ENCODE peak calls at places on chromosomes 16 and 17, in seven cellular contexts. H is MG63, V is HL-60, C is suprapubic skin, E is SK-N-SH, Q is thoracic aorta, F is GM12865. U is an unnamed sample.

GRCh38 chr17:3974980-3975379 is 10.7 kb upstream of the ATP2A3 start:
- DNase-seq in H (no peak), V (no peak), C (no peak), E (no peak), Q (no peak), F (no peak), U (no peak)

GRCh38 chr17:19752216-19753048 is 4.3 kb upstream of the ALDH3A1 start:
- DNase-seq in H (no peak), V (no peak), C (no peak), E (no peak), Q (no peak), F (no peak), U (no peak)

GRCh38 chr16:54447606-54448440 is 161.2 kb upstream of the IRX3 start:
- DNase-seq in H (peak; percentile 95), V (no peak), C (no peak), E (no peak), Q (no peak), F (no peak), U (no peak)

GRCh38 chr17:44565866-44566443 is 8.7 kb downstream of the FZD2 start:
- DNase-seq in H (no peak), V (no peak), C (no peak), E (no peak), Q (no peak), F (no peak), U (no peak)

GRCh38 chr17:76924345-76925332 is 56.4 kb downstream of the MGAT5B start:
- DNase-seq in H (peak; percentile 23), V (no peak), C (no peak), E (peak; percentile 69), Q (no peak), F (no peak), U (no peak)

GRCh38 chr17:72097144-72097543 is 23.7 kb upstream of the SOX9 start:
- DNase-seq in H (peak; percentile 38), V (no peak), C (peak; percentile 52), E (no peak), Q (no peak), F (no peak), U (no peak)

GRCh38 chr17:7929158-7930029 is at the start of gene KCNAB3:
- DNase-seq in H (no peak), V (no peak), C (no peak), E (peak; percentile 92), Q (no peak), F (peak; percentile 84), U (no peak)

GRCh38 chr17:75131278-75132017 is at the start of gene NT5C:
- DNase-seq in H (peak; percentile 91), V (peak; percentile 79), C (peak; percentile 91), E (peak; percentile 97), Q (peak; percentile 33), F (peak; percentile 94), U (no peak)

GRCh38 chr16:82761236-82761635 is 134.5 kb downstream of the CDH13 start:
- DNase-seq in H (peak; percentile 28), V (no peak), C (no peak), E (no peak), Q (peak; percentile 90), F (no peak), U (peak; percentile 63)

GRCh38 chr17:40462343-40463121 is 19.3 kb downstream of the IGFBP4 start:
- DNase-seq in H (no peak), V (no peak), C (no peak), E (peak; percentile 61), Q (no peak), F (no peak), U (no peak)

GRCh38 chr17:10652984-10653680 is 4.0 kb downstream of the MYH3 start:
- DNase-seq in H (no peak), V (peak; percentile 39), C (no peak), E (no peak), Q (no peak), F (no peak), U (no peak)

GRCh38 chr16:4935231-4935855 is 1.6 kb downstream of the PPL start:
- DNase-seq in H (peak; percentile 76), V (no peak), C (peak; percentile 97), E (no peak), Q (peak; percentile 68), F (no peak), U (peak; percentile 33)

GRCh38 chr16:66401610-66402009 is 25.5 kb upstream of the BEAN1 start:
- DNase-seq in H (no peak), V (no peak), C (peak; percentile 49), E (no peak), Q (no peak), F (no peak), U (no peak)

GRCh38 chr16:87808108-87808507 is 42.3 kb upstream of the KLHDC4 start:
- DNase-seq in H (no peak), V (no peak), C (no peak), E (no peak), Q (no peak), F (no peak), U (no peak)

GRCh38 chr16:87803385-87803784 is 37.6 kb upstream of the KLHDC4 start:
- DNase-seq in H (no peak), V (no peak), C (no peak), E (no peak), Q (no peak), F (no peak), U (no peak)

GRCh38 chr16:87806608-87807546 is 41.1 kb upstream of the KLHDC4 start:
- DNase-seq in H (peak; percentile 86), V (peak; percentile 75), C (no peak), E (peak; percentile 86), Q (peak; percentile 16), F (peak; percentile 61), U (peak; percentile 77)

GRCh38 chr16:87809150-87809902 is 43.5 kb upstream of the KLHDC4 start:
- DNase-seq in H (no peak), V (peak; percentile 15), C (no peak), E (no peak), Q (no peak), F (peak; percentile 92), U (no peak)

DNA sequence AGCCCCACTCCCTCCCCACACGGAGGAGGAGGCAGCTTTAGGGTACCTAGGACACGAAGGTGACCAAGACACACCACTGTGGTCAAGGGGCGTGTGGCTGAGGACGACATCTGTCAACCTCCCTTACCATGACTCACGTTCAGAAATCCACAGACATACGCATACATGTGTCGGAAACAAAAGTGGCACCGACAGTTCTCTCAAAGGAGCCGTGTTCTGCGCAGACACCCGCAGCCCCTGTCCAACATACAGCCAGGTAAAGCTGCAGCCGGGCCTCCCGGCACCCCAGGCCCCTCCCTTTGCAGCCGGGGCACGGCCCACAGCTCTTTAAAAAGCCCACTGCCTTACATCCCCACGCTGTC is 40.4 kb upstream of the KLHDC4 start:
- DNase-seq in H (no peak), V (no peak), C (no peak), E (no peak), Q (no peak), F (no peak), U (no peak)
- H3K4me3 ChIP-seq in H (peak overlapping the region; percentile 49), V (peak overlapping the region; percentile 15), C (peak overlapping the region; percentile 34), E (peak overlapping the region; percentile 10), Q (peak overlapping the region; percentile 70), F (no peak overlapping the region), U (peak overlapping the region; percentile 59)

GRCh38 chr17:15341966-15342365 is 569 bp upstream of the TEKT3 start:
- DNase-seq in H (no peak), V (no peak), C (no peak), E (no peak), Q (no peak), F (no peak), U (no peak)
- H3K4me3 ChIP-seq in H (no peak overlapping the region), V (no peak overlapping the region), C (peak overlapping the region; percentile 41), E (peak overlapping the region; percentile 63), Q (peak overlapping the region; percentile 69), F (no peak overlapping the region), U (peak overlapping the region; percentile 24)

DNA sequence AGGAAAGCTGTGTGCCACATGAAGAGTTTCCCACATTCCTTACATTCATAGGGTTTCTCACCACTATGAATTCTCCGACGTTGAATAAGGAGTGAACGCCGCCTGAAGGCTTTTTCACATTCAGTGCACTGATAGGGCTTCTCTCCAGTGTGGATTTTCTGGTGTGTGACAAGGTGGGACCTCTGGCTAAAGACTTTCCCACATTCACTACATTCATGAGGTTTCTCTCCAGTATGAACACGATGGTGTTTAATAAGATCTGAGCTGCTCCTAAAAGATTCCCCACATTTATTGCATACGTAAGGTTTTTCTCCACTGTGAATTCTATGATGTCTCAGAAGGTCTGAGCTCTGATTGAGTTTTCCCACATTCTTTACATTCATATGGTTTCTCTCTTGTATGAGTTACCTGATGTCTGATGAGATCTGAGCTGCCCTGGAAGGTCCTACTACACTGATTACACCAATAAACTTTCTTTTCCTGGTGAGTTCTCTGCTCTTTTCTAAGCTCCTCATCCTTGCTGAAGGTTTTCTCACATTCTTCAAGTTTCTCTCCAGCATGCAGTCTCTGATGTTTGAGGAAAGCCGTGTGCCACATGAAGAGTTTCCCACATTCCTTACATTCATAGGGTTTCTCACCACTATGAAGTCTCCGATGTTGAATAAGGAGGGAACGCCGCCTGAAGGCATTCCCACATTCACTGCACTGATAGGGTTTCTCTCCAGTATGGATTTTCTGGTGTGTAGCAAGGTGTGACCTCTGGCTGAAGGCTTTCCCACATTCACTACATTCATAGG is 10.0 kb downstream of the ZNF594 start:
- DNase-seq in H (no peak), V (no peak), C (no peak), E (no peak), Q (no peak), F (no peak), U (no peak)
- H3K4me3 ChIP-seq in H (no peak overlapping the region), V (no peak overlapping the region), C (no peak overlapping the region), E (peak overlapping the region; percentile 10), Q (peak overlapping the region; percentile 10), F (no peak overlapping the region), U (peak overlapping the region; percentile 5)

DNA sequence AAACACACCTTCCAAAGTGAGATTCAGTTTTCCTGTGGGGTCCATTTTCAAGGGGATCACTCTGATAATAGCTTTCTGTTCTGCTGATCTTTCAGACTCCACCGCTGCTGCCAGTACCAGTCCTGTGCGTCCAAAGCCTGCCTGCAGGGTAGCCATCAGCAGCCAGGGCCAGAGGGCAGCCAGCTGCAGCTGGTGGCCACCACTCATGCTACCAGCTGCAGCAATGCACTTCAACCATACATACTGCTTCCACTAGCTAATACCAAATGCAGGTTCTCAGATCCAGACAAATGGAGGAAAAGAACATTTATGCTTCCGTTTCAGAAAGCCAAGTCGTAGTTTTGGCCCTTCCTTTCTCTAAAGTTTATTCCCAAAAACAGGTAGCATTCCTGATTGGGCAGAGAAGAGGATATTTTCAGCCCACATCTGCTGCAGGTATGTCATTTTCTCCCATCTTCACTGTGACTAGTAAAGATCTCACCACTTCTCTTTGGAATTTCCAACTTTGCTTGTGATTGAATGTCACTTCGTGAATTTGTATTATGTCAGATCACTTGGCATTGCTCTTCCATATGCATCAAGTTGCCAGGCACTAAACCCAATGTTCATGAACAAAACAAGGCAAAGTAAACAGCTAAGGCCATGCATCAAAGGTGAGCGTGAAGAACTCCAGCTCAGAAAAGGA is 1.8 kb downstream of the RNF43 start:
- DNase-seq in H (no peak), V (no peak), C (no peak), E (peak; percentile 11), Q (no peak), F (peak; percentile 8), U (no peak)
- H3K4me3 ChIP-seq in H (no peak overlapping the region), V (no peak overlapping the region), C (peak overlapping the region; percentile 46), E (no peak overlapping the region), Q (no peak overlapping the region), F (no peak overlapping the region), U (no peak overlapping the region)

U was measured in ascending aorta.